ENCODE peak calls at places on chromosome 7, in seven cellular contexts. V is IMR-90, W is cardiac muscle cell, N is ascending aorta, I is Caco-2, K is esophagus muscularis mucosa, L is sigmoid colon. J is an unnamed sample.

GRCh38 chr7:157873181-157873580 is 536.4 kb downstream of the DNAJB6 start:
- DNase-seq in V (no peak), I (no peak), L (no peak), N (no peak), K (no peak), W (no peak), J (no peak)

GRCh38 chr7:21365866-21366624 is 61.8 kb upstream of the SP4 start:
- DNase-seq in I (peak; percentile 77), L (no peak), V (peak; percentile 30), W (no peak), K (no peak), N (no peak), J (no peak)

GRCh38 chr7:15864260-15864991 is 177.9 kb upstream of the MEOX2 start:
- DNase-seq in N (no peak), K (no peak), L (no peak), I (no peak), W (no peak), V (peak; percentile 36), J (no peak)

GRCh38 chr7:123401295-123401694 is 133.1 kb downstream of the IQUB start:
- DNase-seq in W (no peak), I (no peak), V (no peak), L (no peak), N (no peak), K (no peak), J (no peak)

GRCh38 chr7:55526770-55527169 is 45.5 kb downstream of the VOPP1 start:
- DNase-seq in L (no peak), K (no peak), N (no peak), I (no peak), W (peak; percentile 35), V (no peak), J (no peak)

GRCh38 chr7:96388166-96388565 is 66.3 kb upstream of the SLC25A13 start:
- DNase-seq in V (peak; percentile 77), L (no peak), I (no peak), N (no peak), W (no peak), K (no peak), J (no peak)

GRCh38 chr7:42194218-42194617 is 42.8 kb downstream of the GLI3 start:
- DNase-seq in L (no peak), W (no peak), I (no peak), N (no peak), K (no peak), V (no peak), J (no peak)

GRCh38 chr7:129053938-129054437 is 923 bp downstream of the TNPO3 start:
- DNase-seq in L (no peak), N (no peak), W (no peak), I (no peak), K (no peak), V (peak; percentile 32), J (no peak)

GRCh38 chr7:2208712-2209111 is 24.0 kb downstream of the MAD1L1 start:
- DNase-seq in L (no peak), N (no peak), I (no peak), K (no peak), W (no peak), V (no peak), J (no peak)

GRCh38 chr7:17123020-17123419 is 175.4 kb upstream of the AHR start:
- DNase-seq in I (no peak), W (no peak), L (no peak), N (no peak), K (no peak), V (peak; percentile 94), J (no peak)

GRCh38 chr7:2321020-2321419 is 6.8 kb upstream of the SNX8 start:
- DNase-seq in V (peak; percentile 22), K (no peak), I (peak; percentile 50), N (no peak), W (no peak), L (no peak), J (no peak)

GRCh38 chr7:131895541-131896173 is 339.2 kb upstream of the PODXL start:
- DNase-seq in K (no peak), V (peak; percentile 70), W (no peak), N (peak; percentile 53), I (no peak), L (no peak), J (no peak)

GRCh38 chr7:130294314-130294713 is 1.4 kb downstream of the CPA4 start:
- DNase-seq in N (no peak), V (peak; percentile 74), W (no peak), I (no peak), K (no peak), L (no peak), J (no peak)

GRCh38 chr7:127954371-127954770 is 76.9 kb downstream of the LRRC4 start:
- DNase-seq in V (no peak), I (no peak), L (no peak), K (no peak), N (no peak), W (no peak), J (no peak)

GRCh38 chr7:34131371-34131770 is 226.0 kb downstream of the BMPER start:
- DNase-seq in I (no peak), N (no peak), K (no peak), W (no peak), V (no peak), L (no peak), J (no peak)

GRCh38 chr7:28354601-28355062 is 57.7 kb upstream of the CREB5 start:
- DNase-seq in V (peak; percentile 99), L (no peak), I (no peak), N (no peak), K (peak; percentile 72), W (no peak), J (no peak)

GRCh38 chr7:139645572-139646523 is 122.4 kb downstream of the CLEC2L start:
- DNase-seq in L (peak; percentile 86), N (peak; percentile 91), I (peak; percentile 88), W (peak; percentile 94), V (peak; percentile 80), K (peak; percentile 93), J (peak; percentile 18)

GRCh38 chr7:88224596-88225275 is 4.9 kb upstream of the SRI start:
- DNase-seq in L (no peak), K (no peak), N (no peak), V (peak; percentile 43), I (no peak), W (no peak), J (no peak)

GRCh38 chr7:151244871-151245346 is 3.6 kb downstream of the SMARCD3 start:
- DNase-seq in K (no peak), L (peak; percentile 61), I (no peak), N (no peak), W (peak; percentile 3), V (no peak), J (no peak)

GRCh38 chr7:49500741-49501140 is 272.7 kb upstream of the VWC2 start:
- DNase-seq in I (no peak), W (no peak), N (no peak), V (no peak), L (no peak), K (no peak), J (no peak)

GRCh38 chr7:106309352-106309751 is 24.6 kb upstream of the NAMPT start:
- DNase-seq in V (no peak), L (no peak), K (no peak), N (no peak), I (no peak), W (no peak), J (no peak)
- TF ChIP-seq CTCF in V (no peak), L (no peak), K (no peak), N (no peak), I (no peak), W (no peak), J (no peak)

DNA sequence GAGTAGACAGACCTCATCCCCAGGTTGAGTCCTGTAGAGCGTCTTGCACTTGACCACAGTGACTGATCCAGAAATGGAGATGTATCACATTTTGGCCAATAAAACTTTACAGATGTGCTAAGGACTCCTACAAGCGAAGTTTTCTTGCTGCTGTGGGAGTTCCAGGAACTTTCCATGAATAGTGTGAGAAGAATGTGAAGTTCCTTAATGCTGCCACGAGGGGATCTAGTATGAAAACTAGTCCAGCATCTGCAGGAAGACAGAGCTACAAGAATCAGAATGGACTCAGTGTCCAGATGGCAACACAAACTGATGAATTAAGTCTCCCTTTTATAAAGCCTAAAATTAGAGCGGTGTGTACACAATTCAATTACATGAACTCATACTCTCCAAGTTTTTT is 14.8 kb upstream of the LSM8 start:
- DNase-seq in N (no peak), I (no peak), W (no peak), K (no peak), L (no peak), V (peak; percentile 41), J (no peak)
- TF ChIP-seq CTCF in N (no peak), I (no peak), W (peak; percentile 5), K (no peak), L (no peak), V (peak; percentile 11), J (no peak)

GRCh38 chr7:80044796-80045195 is 89.8 kb upstream of the GNAI1 start:
- DNase-seq in K (no peak), I (no peak), V (no peak), L (no peak), N (no peak), W (no peak), J (no peak)

GRCh38 chr7:80047032-80047431 is 87.6 kb upstream of the GNAI1 start:
- DNase-seq in V (peak; percentile 39), I (no peak), K (no peak), W (no peak), L (no peak), N (no peak), J (no peak)

GRCh38 chr7:80053098-80053497 is 81.5 kb upstream of the GNAI1 start:
- DNase-seq in K (no peak), N (no peak), L (no peak), V (no peak), W (peak; percentile 18), I (no peak), J (no peak)

DNA sequence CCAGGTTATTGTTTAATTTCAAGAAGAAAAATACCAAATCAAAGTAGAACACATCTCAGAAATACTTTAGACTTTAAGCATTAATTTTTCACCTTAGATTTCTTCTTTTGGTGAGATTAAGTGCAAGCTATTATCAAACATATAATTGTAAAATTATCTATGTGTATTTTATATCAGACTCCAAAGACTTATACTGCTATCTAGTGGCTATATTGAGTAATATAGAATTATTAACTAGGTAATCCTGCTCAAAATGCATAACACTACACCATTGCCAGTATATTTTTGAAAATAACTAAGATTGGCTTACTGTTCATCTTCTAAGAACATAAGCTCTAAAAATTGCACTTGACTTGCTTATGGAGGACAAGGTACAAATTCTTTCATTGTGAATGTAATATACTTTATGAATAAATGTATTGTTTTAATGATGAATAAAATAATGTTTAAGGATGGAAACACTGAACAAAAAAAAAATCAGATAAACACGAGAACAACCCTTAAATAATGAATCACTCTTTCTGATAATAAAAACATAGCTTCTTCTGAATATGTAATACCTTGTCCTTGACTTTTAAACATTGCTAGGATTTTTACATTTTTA is 86.7 kb upstream of the GNAI1 start:
- DNase-seq in V (peak; percentile 34), K (no peak), N (no peak), I (no peak), W (no peak), L (no peak), J (no peak)
- TF ChIP-seq CTCF in V (peak; percentile 65), K (no peak), N (no peak), I (no peak), W (peak; percentile 39), L (no peak), J (no peak)

DNA sequence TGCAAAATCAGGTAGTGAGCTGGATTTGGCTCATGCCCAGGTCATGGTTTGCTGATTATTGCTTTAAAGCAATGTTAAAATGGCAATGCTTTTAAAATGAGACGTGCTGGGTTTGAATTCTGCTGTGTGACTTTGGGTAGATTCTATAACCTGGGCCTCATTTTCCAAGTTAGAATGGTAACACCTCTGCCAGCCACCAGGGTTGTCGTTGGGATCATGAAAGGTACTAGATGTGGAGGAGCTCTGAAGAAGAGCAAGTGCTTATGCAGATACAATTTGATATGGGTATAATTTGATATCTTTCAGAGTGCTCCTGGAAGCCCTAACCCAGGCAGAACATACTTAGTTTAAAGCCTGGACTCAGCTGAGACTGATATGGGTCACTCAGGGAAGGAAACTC is 60.0 kb downstream of the EVX1 start:
- DNase-seq in V (no peak), K (no peak), N (no peak), W (no peak), I (no peak), L (no peak), J (no peak)
- TF ChIP-seq CTCF in V (no peak), K (no peak), N (no peak), W (no peak), I (no peak), L (no peak), J (no peak)

J was measured in esophagus squamous epithelium.